ENCODE peak calls at places on chromosomes 2 and 18, in four cellular contexts. C is CD4-positive, CD25-positive, alpha-beta regulatory T cell; G is Caco-2; F is ovary. Y is an unnamed sample.

GRCh38 chr2:53880756-53881155 is 21.0 kb upstream of the GPR75 start:
- DNase-seq in G (no peak), F (no peak), C (no peak), Y (no peak)

GRCh38 chr18:24989760-24990547 is 362.0 kb downstream of the ZNF521 start:
- DNase-seq in G (no peak), C (no peak), F (no peak), Y (no peak)

GRCh38 chr2:139165599-139165998 is 385.4 kb upstream of the NXPH2 start:
- DNase-seq in C (no peak), F (no peak), G (no peak), Y (no peak)

GRCh38 chr18:23627325-23627724 is 35.4 kb downstream of the ANKRD29 start:
- DNase-seq in C (no peak), F (no peak), G (no peak), Y (no peak)

GRCh38 chr2:38268691-38269309 is 108.3 kb downstream of the ATL2 start:
- DNase-seq in F (no peak), C (no peak), G (no peak), Y (no peak)

GRCh38 chr2:17646838-17647701 is 106.5 kb downstream of the SMC6 start:
- DNase-seq in F (no peak), C (no peak), G (no peak), Y (no peak)

GRCh38 chr2:236562434-236562833 is 7.2 kb upstream of the ACKR3 start:
- DNase-seq in C (no peak), F (no peak), G (peak; percentile 31), Y (no peak)

GRCh38 chr18:36744261-36744876 is 84.4 kb downstream of the TPGS2 start:
- DNase-seq in G (no peak), C (no peak), F (no peak), Y (no peak)

GRCh38 chr2:165833156-165833555 is 39.1 kb upstream of the GALNT3 start:
- DNase-seq in F (no peak), C (no peak), G (peak; percentile 12), Y (no peak)

GRCh38 chr2:25188405-25188804 is 20.0 kb upstream of the POMC start:
- DNase-seq in C (no peak), G (no peak), F (no peak), Y (no peak)

GRCh38 chr2:74461187-74462053 is 3.2 kb downstream of the WBP1 start:
- DNase-seq in F (no peak), C (no peak), G (peak; percentile 69), Y (no peak)

GRCh38 chr2:223972656-223973102 is 15.4 kb downstream of the MRPL44 start:
- DNase-seq in F (no peak), C (no peak), G (no peak), Y (no peak)

GRCh38 chr2:235406420-235406819 is 87.4 kb upstream of the AGAP1 start:
- DNase-seq in C (no peak), G (no peak), F (no peak), Y (no peak)

GRCh38 chr2:85133751-85134254 is 611 bp downstream of the TCF7L1 start:
- DNase-seq in G (peak; percentile 57), C (no peak), F (peak; percentile 74), Y (peak; percentile 58)

GRCh38 chr2:10260130-10260529 is 42.6 kb upstream of the HPCAL1 start:
- DNase-seq in C (no peak), F (no peak), G (no peak), Y (peak; percentile 15)

GRCh38 chr18:68676913-68677312 is 38.0 kb downstream of the TMX3 start:
- DNase-seq in G (no peak), F (no peak), C (no peak), Y (no peak)

GRCh38 chr18:62179213-62179612 is 7.6 kb downstream of the PIGN start:
- DNase-seq in C (no peak), G (no peak), F (no peak), Y (no peak)

GRCh38 chr2:226124548-226125011 is 675.0 kb downstream of the IRS1 start:
- DNase-seq in G (no peak), F (no peak), C (no peak), Y (no peak)

GRCh38 chr2:127609818-127610217 is 36.1 kb upstream of the GPR17 start:
- DNase-seq in F (no peak), C (no peak), G (no peak), Y (no peak)

GRCh38 chr2:104528101-104528500 is 325.8 kb upstream of the POU3F3 start:
- DNase-seq in G (no peak), F (no peak), C (no peak), Y (no peak)

GRCh38 chr18:49081511-49082146 is 130.9 kb upstream of the SMAD7 start:
- DNase-seq in F (no peak), C (no peak), G (no peak), Y (no peak)

GRCh38 chr2:207231106-207231860 is 65.5 kb upstream of the KLF7 start:
- DNase-seq in G (no peak), F (no peak), C (no peak), Y (no peak)

GRCh38 chr2:9657731-9658130 is 26.9 kb upstream of the YWHAQ start:
- DNase-seq in F (no peak), C (no peak), G (peak; percentile 20), Y (no peak)

GRCh38 chr18:53947092-53947640 is 277.3 kb downstream of the MBD2 start:
- DNase-seq in G (peak; percentile 15), C (no peak), F (no peak), Y (no peak)

GRCh38 chr2:181523756-181524155 is 66.6 kb downstream of the ITGA4 start:
- DNase-seq in F (no peak), C (no peak), G (no peak), Y (no peak)

GRCh38 chr2:219765236-219765635 is 137.8 kb downstream of the SLC4A3 start:
- DNase-seq in F (no peak), G (no peak), C (no peak), Y (no peak)

GRCh38 chr2:25112113-25112512 is 56.3 kb downstream of the POMC start:
- DNase-seq in F (no peak), C (no peak), G (no peak), Y (no peak)

GRCh38 chr2:25219621-25220020 is 51.2 kb upstream of the POMC start:
- DNase-seq in F (no peak), G (no peak), C (no peak), Y (no peak)

GRCh38 chr2:195657634-195658540 is 861 bp downstream of the SLC39A10 start:
- DNase-seq in C (peak; percentile 49), F (peak; percentile 85), G (peak; percentile 51), Y (peak; percentile 70)

GRCh38 chr2:63992061-63992685 is 27.1 kb downstream of the VPS54 start:
- DNase-seq in G (no peak), C (no peak), F (no peak), Y (no peak)

GRCh38 chr2:23498941-23499340 is 114.0 kb downstream of the KLHL29 start:
- DNase-seq in G (no peak), F (no peak), C (no peak), Y (no peak)

GRCh38 chr2:74583504-74583903 is 29.0 kb downstream of the DOK1 start:
- DNase-seq in C (no peak), G (no peak), F (no peak), Y (no peak)

GRCh38 chr2:26786207-26787023 is 559 bp downstream of the CENPA start:
- DNase-seq in G (peak; percentile 19), F (no peak), C (no peak), Y (peak; percentile 42)

GRCh38 chr2:197378494-197378972 is 56.3 kb downstream of the SF3B1 start:
- DNase-seq in F (peak; percentile 47), G (peak; percentile 70), C (peak; percentile 42), Y (peak; percentile 51)

GRCh38 chr2:64202206-64202864 is 58.1 kb upstream of the PELI1 start:
- DNase-seq in C (no peak), G (peak; percentile 17), F (no peak), Y (no peak)

GRCh38 chr18:8609711-8610441 is 639 bp downstream of the RAB12 start:
- DNase-seq in G (peak; percentile 25), C (no peak), F (peak; percentile 57), Y (peak; percentile 68)

GRCh38 chr2:231936491-231936890 is 10.3 kb upstream of the NPPC start:
- DNase-seq in G (no peak), C (no peak), F (no peak), Y (no peak)

GRCh38 chr18:77101410-77102245 is 31.0 kb downstream of the MBP start:
- DNase-seq in C (peak; percentile 25), F (peak; percentile 81), G (no peak), Y (peak; percentile 93)

GRCh38 chr2:175107146-175107545 is 60.9 kb downstream of the ATF2 start:
- DNase-seq in G (no peak), F (no peak), C (no peak), Y (no peak)

DNA sequence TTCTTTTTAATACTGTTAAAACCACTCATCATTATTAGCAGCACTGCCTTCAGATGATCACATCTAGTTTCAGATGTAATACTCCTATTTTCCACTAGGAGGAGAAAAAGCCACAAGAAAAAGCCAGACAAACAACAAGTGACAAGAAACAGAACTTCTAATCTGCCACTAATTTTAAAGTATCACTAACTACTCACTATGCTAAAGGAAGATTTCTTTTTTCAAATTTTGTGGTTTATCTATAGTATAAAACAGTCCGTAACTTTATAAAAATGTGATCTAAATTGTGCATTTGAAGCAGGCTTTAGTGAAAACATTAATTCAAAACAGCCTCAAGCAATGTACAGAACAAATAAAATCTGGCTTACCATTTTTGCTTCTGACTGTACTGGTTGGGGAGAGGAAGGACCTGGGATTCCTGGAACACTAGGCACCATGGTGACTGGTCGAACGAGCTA is 56.8 kb downstream of the ATF2 start:
- DNase-seq in F (no peak), C (no peak), G (peak; percentile 49), Y (no peak)
- H3K36me3 ChIP-seq in F (no peaks in the 10 kb centered on the region), C (peaks cover 61% of the 10 kb centered on the region), G (no peaks in the 10 kb centered on the region), Y (peaks cover 85% of the 10 kb centered on the region)

DNA sequence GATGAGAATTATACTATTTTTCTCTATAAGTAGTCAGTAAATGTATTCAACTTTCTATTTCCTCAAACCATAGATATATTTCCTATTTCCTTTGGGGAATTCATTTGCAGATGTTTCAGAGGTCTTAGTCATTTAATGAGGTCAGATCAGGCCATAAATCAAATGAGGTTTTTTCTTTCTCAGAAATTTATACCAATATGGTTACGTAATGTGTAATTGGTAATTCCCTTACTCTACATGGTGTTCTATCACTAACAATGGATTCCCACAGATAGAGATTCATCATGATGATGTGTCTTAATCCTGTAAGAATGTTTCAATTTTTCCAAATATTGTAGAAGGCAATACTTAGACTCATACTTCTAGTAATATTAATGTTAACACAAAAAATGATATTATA is 108.0 kb downstream of the DPP4 start:
- DNase-seq in G (no peak), F (no peak), C (no peak), Y (no peak)
- H3K4me3 ChIP-seq in G (no peak overlapping the region), F (no peak overlapping the region), C (no peak overlapping the region), Y (no peak overlapping the region)

DNA sequence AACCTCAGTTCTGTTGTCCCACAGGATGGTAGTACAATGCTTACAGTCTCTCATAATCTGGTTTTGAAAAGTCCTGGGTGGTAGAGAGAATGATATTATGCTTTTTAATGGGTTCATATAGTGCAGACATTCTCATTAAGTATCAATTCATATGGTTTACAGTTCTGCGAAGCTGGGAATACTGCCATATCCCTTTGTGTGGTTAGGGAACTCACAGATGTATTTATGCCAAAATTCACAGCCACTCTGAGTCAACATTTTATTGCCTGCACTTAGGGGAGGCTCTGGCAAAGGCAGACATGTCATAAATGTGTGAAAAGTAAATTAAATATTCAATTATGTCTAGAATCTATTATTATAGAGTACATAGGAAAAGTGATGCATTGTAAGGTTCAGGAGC is 808.2 kb downstream of the SUCLG1 start:
- DNase-seq in F (no peak), C (no peak), G (no peak), Y (no peak)
- H3K9me3 ChIP-seq in F (no peaks in the 10 kb centered on the region), C (no peaks in the 10 kb centered on the region), G (no peaks in the 10 kb centered on the region), Y (no peaks in the 10 kb centered on the region)

DNA sequence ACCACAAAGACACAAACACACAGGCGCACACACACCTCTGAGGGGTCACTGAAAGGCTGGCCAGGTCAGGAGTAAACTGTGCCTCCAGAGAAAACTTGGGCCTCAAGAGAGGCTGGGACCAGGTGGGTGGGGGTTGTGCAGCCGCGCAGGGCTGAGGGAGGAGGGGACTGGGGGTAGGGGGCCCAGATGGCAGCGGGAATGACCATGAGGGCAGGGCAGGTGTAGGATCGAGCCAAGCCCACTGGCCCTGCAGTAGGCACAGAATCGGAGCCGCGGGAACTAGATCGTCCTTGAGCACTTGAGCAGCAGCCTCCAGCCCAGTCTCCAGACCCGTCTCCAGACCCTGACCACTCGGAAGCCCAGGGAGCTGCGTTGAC is 36.8 kb downstream of the ANKMY1 start:
- DNase-seq in G (no peak), C (no peak), F (no peak), Y (no peak)
- H3K36me3 ChIP-seq in G (peaks cover 3% of the 10 kb centered on the region), C (peaks cover 24% of the 10 kb centered on the region), F (no peaks in the 10 kb centered on the region), Y (peaks cover 13% of the 10 kb centered on the region)

Y was measured in psoas muscle.